ENCODE peak calls at places on chromosomes 2 and 18, in five cellular contexts. Q is chondrocyte; J is Peyer's patch; E is fibroblast of lung; M is activated effector memory CD4-positive, alpha-beta T cell treated with Interleukin-2 at 50 U/mL for 16 hours. X is an unnamed sample.

GRCh38 chr18:72830109-72830508 is 37.7 kb downstream of the NETO1 start:
- DNase-seq in Q (no peak), J (no peak), E (no peak), M (no peak), X (peak)

GRCh38 chr2:122144884-122145283 is 389.4 kb downstream of the TSN start:
- DNase-seq in Q (no peak), J (no peak), E (no peak), M (no peak), X (no peak)

GRCh38 chr2:3146772-3147640 is 230.6 kb downstream of the EIPR1 start:
- DNase-seq in Q (no peak), J (no peak), E (no peak), M (no peak), X (no peak)

GRCh38 chr2:232988444-232988843 is 24.6 kb downstream of the NGEF start:
- DNase-seq in Q (peak), J (no peak), E (peak), M (no peak), X (no peak)

GRCh38 chr2:144449028-144449406 is 70.9 kb downstream of the ZEB2 start:
- DNase-seq in Q (no peak), J (no peak), E (no peak), M (no peak), X (no peak)

GRCh38 chr2:231920795-231921194 is 5.4 kb downstream of the NPPC start:
- DNase-seq in Q (no peak), J (no peak), E (no peak), M (no peak), X (no peak)

GRCh38 chr18:44149706-44150105 is 531.0 kb upstream of the SETBP1 start:
- DNase-seq in Q (no peak), J (no peak), E (peak), M (no peak), X (no peak)

GRCh38 chr2:67277450-67277849 is 119.7 kb upstream of the ETAA1 start:
- DNase-seq in Q (no peak), J (no peak), E (no peak), M (no peak), X (no peak)

GRCh38 chr2:64789466-64790320 is 136.0 kb upstream of the SERTAD2 start:
- DNase-seq in Q (no peak), J (no peak), E (no peak), M (no peak), X (no peak)

GRCh38 chr2:239597216-239597615 is 196.4 kb upstream of the HDAC4 start:
- DNase-seq in Q (peak), J (no peak), E (no peak), M (no peak), X (no peak)

GRCh38 chr2:175259164-175259563 is 77.7 kb upstream of the ATP5MC3 start:
- DNase-seq in Q (no peak), J (no peak), E (no peak), M (no peak), X (no peak)

X was measured in NCI-H1092 treated with DMSO at 0.1 percent for 48 hours.